ENCODE peak calls at places on chromosomes 16 and 17, in four cellular contexts. L is HCT116, I is Panc1, B is GM12878. E is an unnamed sample.

GRCh38 chr17:37167756-37168155 is 208.0 kb upstream of the C17orf78 start:
- ATAC-seq in L (no peak), I (no peak), B (no peak), E (no peak)

GRCh38 chr16:78045865-78046581 is 23.7 kb downstream of the CLEC3A start:
- ATAC-seq in L (no peak), I (no peak), B (peak), E (peak)

GRCh38 chr16:67407788-67408452 is 8.4 kb downstream of the ZDHHC1 start:
- ATAC-seq in L (no peak), I (no peak), B (peak), E (no peak)

GRCh38 chr16:56357291-56357764 is 68.0 kb downstream of the AMFR start:
- ATAC-seq in L (no peak), I (peak), B (peak), E (peak)

GRCh38 chr16:15822957-15823356 is 33.9 kb downstream of the MYH11 start:
- ATAC-seq in L (no peak), I (peak), B (no peak), E (peak)

GRCh38 chr17:45823598-45823997 is 21.1 kb upstream of the SPPL2C start:
- ATAC-seq in L (no peak), I (no peak), B (peak), E (no peak)

GRCh38 chr17:17196776-17197175 is 9.4 kb downstream of the PLD6 start:
- ATAC-seq in L (no peak), I (no peak), B (no peak), E (no peak)

GRCh38 chr16:85072947-85073346 is 39.3 kb downstream of the CIBAR2 start:
- ATAC-seq in L (no peak), I (no peak), B (no peak), E (peak)

GRCh38 chr16:4409081-4409932 is 7.1 kb downstream of the CORO7 start:
- ATAC-seq in L (peak), I (peak), B (no peak), E (no peak)

GRCh38 chr17:15250459-15250858 is 14.7 kb downstream of the PMP22 start:
- ATAC-seq in L (no peak), I (no peak), B (no peak), E (peak)

GRCh38 chr16:62224810-62225209 is 188.6 kb upstream of the CDH8 start:
- ATAC-seq in L (no peak), I (no peak), B (no peak), E (no peak)

GRCh38 chr16:23700509-23700908 is 12.5 kb downstream of the ERN2 start:
- ATAC-seq in L (peak), I (no peak), B (no peak), E (no peak)

GRCh38 chr17:48160177-48160967 is 52.8 kb downstream of the SNX11 start:
- ATAC-seq in L (no peak), I (no peak), B (no peak), E (no peak)

DNA sequence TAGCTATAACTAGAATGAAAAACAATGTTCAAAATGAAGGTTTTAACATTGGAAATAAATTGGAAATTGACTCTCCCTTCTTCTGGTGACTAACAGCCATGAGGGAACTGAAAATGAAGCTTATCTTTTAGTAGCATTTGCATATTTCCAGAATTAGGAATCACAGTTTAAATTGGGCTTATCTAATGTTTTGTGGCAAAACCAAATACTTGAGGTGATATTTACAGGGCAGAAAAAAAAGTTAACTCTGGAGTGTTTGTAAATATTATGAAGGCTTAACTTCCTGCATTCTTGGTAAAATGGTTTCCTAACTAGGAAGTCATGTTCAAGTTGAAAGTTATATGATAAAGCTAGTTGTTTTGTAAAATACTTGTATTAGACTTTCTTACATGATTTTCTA is 96.4 kb upstream of the SOX9 start:
- ATAC-seq in L (no peak), I (no peak), B (no peak), E (no peak)
- TF ChIP-seq POLR2AphosphoS5 in L (no peak), I (no peak), B (no peak), E (no peak)

GRCh38 chr17:40535924-40536717 is 29.2 kb downstream of the CCR7 start:
- ATAC-seq in L (no peak), I (no peak), B (no peak), E (peak)
- TF ChIP-seq POLR2AphosphoS5 in L (no peak), I (no peak), B (no peak), E (peak)

GRCh38 chr17:3946711-3947235 is 17.5 kb downstream of the ATP2A3 start:
- ATAC-seq in L (no peak), I (peak), B (no peak), E (no peak)

GRCh38 chr17:3943240-3943891 is 20.9 kb downstream of the ATP2A3 start:
- ATAC-seq in L (no peak), I (no peak), B (no peak), E (no peak)

GRCh38 chr17:3940965-3941698 is 23.1 kb downstream of the ATP2A3 start:
- ATAC-seq in L (no peak), I (no peak), B (no peak), E (no peak)

GRCh38 chr17:3947318-3947810 is 16.9 kb downstream of the ATP2A3 start:
- ATAC-seq in L (no peak), I (no peak), B (no peak), E (no peak)

GRCh38 chr17:3944485-3945388 is 19.5 kb downstream of the ATP2A3 start:
- ATAC-seq in L (peak), I (peak), B (peak), E (peak)
- TF ChIP-seq POLR2AphosphoS5 in L (no peak), I (no peak), B (no peak), E (no peak)

DNA sequence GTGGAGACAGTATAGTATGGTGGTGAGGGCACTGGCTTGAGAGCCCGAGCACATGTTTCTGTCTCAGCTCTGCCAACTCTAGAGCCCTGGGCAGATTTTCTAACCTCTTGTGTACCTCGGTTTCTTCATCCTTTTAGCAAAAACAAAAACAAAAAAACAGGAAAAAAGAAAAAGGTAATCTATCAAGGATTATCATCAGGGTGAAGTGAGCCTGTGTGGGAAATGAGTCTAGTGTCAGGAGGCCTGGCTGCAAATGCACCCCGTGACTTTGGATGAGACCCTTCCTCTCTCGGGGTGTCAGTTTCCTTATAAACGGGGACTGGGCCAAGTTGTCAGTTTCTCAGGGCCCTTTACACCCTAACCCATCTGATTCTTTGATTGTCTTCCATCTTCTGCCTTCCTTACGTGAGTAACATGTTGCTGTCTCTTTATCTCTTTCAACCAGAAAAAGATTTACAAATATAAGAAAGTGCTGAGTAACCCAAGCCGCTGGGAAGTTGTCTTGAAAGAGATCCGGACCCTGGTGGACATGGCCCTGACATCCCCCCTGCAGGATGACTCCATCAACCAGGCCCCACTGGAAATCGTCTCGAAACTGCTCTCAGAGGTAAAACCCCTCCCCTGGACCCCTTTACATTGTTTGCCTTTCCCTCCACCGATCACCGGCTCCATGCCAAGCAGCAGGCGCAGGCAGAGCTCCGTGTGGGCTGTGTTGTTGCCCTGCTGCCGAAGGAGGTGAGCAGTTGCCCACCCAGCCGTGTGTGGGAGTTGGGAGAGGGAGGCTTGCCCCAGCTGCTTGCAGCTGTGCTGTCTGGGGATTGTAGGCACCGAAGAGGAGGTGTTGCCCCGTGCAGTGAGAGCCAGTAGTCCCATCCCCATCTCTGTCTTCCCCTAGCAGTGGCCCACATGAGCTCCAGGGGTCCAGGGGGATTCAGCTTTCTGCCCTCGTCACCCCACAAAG is 127.1 kb upstream of the PLCG2 start:
- ATAC-seq in L (no peak), I (no peak), B (no peak), E (no peak)
- TF ChIP-seq POLR2AphosphoS5 in L (no peak), I (no peak), B (no peak), E (no peak)

GRCh38 chr17:80577876-80578275 is 33.2 kb downstream of the RPTOR start:
- ATAC-seq in L (no peak), I (no peak), B (no peak), E (no peak)
- TF ChIP-seq POLR2AphosphoS5 in L (no peak), I (no peak), B (no peak), E (no peak)

GRCh38 chr16:11868412-11868980 is 17.2 kb upstream of the RSL1D1 start:
- ATAC-seq in L (no peak), I (no peak), B (no peak), E (no peak)
- TF ChIP-seq POLR2AphosphoS5 in L (no peak), I (no peak), B (no peak), E (no peak)

GRCh38 chr16:2150418-2151187 is 2.2 kb downstream of the RAB26 start:
- ATAC-seq in L (peak), I (peak), B (no peak), E (no peak)

GRCh38 chr16:2152695-2153506 is 2.7 kb upstream of the TRAF7 start:
- ATAC-seq in L (peak), I (no peak), B (peak), E (no peak)

GRCh38 chr16:2148714-2149629 is 547 bp downstream of the RAB26 start:
- ATAC-seq in L (peak), I (peak), B (peak), E (no peak)

GRCh38 chr16:2149630-2150417 is 1.4 kb downstream of the RAB26 start:
- ATAC-seq in L (peak), I (peak), B (peak), E (no peak)

DNA sequence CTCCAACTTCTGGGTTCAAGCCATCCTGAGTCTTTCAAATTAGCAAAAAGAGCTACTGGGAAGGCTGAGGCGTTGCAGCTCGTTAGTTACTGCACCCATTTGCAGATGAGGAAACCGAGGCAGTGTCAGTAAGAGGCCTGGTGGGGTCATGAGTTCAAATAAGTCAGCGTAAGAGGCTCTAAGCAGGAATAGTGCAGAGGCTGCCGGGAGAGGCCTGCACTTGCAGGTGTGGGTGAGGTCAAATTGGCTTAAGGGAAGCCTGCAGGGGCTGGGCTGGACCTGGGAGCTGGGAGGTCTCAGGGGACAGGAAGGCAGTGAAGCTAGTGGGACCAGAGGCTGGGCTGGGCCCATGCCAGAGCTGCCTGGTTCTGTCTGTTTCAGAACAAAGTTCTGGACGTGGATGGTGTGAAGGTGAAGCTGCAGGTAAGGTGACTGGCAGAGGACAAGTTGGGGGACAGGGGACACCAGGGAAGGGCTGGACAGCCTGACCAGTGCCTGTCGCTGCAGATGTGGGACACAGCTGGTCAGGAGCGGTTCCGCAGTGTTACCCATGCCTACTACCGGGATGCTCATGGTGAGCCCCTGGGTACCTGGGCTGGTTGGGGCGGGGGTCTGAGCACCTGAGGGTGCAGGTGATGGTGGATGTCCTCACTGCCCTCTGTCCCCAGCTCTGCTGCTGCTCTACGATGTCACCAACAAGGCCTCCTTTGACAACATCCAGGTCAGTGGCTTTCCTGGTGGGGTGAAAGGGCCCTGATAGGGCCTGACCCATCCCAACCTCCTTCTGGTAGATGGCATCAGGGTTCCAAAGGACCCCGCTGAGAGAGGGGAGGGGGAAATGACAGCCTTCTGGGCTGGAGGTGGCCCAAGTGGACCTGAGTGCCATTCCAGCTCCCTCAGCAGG is 3.0 kb downstream of the RAB26 start:
- ATAC-seq in L (peak), I (peak), B (no peak), E (no peak)
- TF ChIP-seq POLR2AphosphoS5 in L (no peak), I (peak), B (peak), E (no peak)

GRCh38 chr17:65698381-65699061 is 137.1 kb upstream of the AXIN2 start:
- ATAC-seq in L (no peak), I (no peak), B (no peak), E (no peak)

GRCh38 chr17:65697661-65698060 is 136.2 kb upstream of the AXIN2 start:
- ATAC-seq in L (no peak), I (no peak), B (no peak), E (no peak)

GRCh38 chr17:65699459-65699858 is 138.0 kb upstream of the AXIN2 start:
- ATAC-seq in L (no peak), I (no peak), B (no peak), E (no peak)

GRCh38 chr17:65694601-65695000 is 133.2 kb upstream of the AXIN2 start:
- ATAC-seq in L (no peak), I (no peak), B (no peak), E (no peak)

GRCh38 chr17:65696739-65697394 is 135.4 kb upstream of the AXIN2 start:
- ATAC-seq in L (no peak), I (no peak), B (no peak), E (no peak)
- TF ChIP-seq POLR2AphosphoS5 in L (no peak), I (no peak), B (no peak), E (no peak)